ENCODE peak calls at places on chromosomes 16 and 17, in seven cellular contexts. One of them, this sample, is unnamed. For H3K9me3 and H3K36me3, the result is how much of the 10 kb centered on the place peaks cover.

GRCh38 chr16:6483634-6484033 is 849.0 kb upstream of the RBFOX1 start:
- DNase-seq in tibial artery: no peak
- DNase-seq in CD8-positive, alpha-beta T cell: no peak
- DNase-seq in esophagus muscularis mucosa: no peak
- DNase-seq in IMR-90: no peak
- DNase-seq in body of pancreas: no peak
- DNase-seq in neural progenitor cell: peak
- DNase-seq in this sample: no peak

GRCh38 chr16:62711797-62712196 is 675.6 kb upstream of the CDH8 start:
- DNase-seq in CD8-positive, alpha-beta T cell: no peak
- DNase-seq in IMR-90: no peak
- DNase-seq in tibial artery: no peak
- DNase-seq in neural progenitor cell: peak
- DNase-seq in esophagus muscularis mucosa: no peak
- DNase-seq in body of pancreas: no peak
- DNase-seq in this sample: no peak

GRCh38 chr17:64683791-64684190 is 21.7 kb upstream of the SMURF2 start:
- DNase-seq in neural progenitor cell: no peak
- DNase-seq in body of pancreas: no peak
- DNase-seq in CD8-positive, alpha-beta T cell: no peak
- DNase-seq in esophagus muscularis mucosa: no peak
- DNase-seq in IMR-90: peak
- DNase-seq in tibial artery: no peak
- DNase-seq in this sample: no peak

GRCh38 chr16:17318200-17318599 is 152.6 kb downstream of the XYLT1 start:
- DNase-seq in CD8-positive, alpha-beta T cell: no peak
- DNase-seq in tibial artery: peak
- DNase-seq in esophagus muscularis mucosa: no peak
- DNase-seq in IMR-90: peak
- DNase-seq in body of pancreas: peak
- DNase-seq in neural progenitor cell: no peak
- DNase-seq in this sample: no peak

GRCh38 chr17:56774650-56775049 is 59.1 kb downstream of the C17orf67 start:
- DNase-seq in CD8-positive, alpha-beta T cell: no peak
- DNase-seq in neural progenitor cell: no peak
- DNase-seq in tibial artery: no peak
- DNase-seq in esophagus muscularis mucosa: no peak
- DNase-seq in IMR-90: no peak
- DNase-seq in body of pancreas: no peak
- DNase-seq in this sample: no peak

GRCh38 chr17:1711804-1712203 is 1.6 kb upstream of the TLCD2 start:
- DNase-seq in neural progenitor cell: no peak
- DNase-seq in esophagus muscularis mucosa: no peak
- DNase-seq in IMR-90: no peak
- DNase-seq in tibial artery: no peak
- DNase-seq in body of pancreas: no peak
- DNase-seq in CD8-positive, alpha-beta T cell: no peak
- DNase-seq in this sample: no peak

GRCh38 chr17:49108318-49108717 is 24.3 kb upstream of the B4GALNT2 start:
- DNase-seq in esophagus muscularis mucosa: no peak
- DNase-seq in IMR-90: peak
- DNase-seq in neural progenitor cell: no peak
- DNase-seq in tibial artery: no peak
- DNase-seq in CD8-positive, alpha-beta T cell: no peak
- DNase-seq in body of pancreas: peak
- DNase-seq in this sample: no peak

GRCh38 chr17:2854662-2855061 is 58.4 kb downstream of the RAP1GAP2 start:
- DNase-seq in body of pancreas: peak
- DNase-seq in tibial artery: no peak
- DNase-seq in esophagus muscularis mucosa: no peak
- DNase-seq in IMR-90: no peak
- DNase-seq in neural progenitor cell: no peak
- DNase-seq in CD8-positive, alpha-beta T cell: no peak
- DNase-seq in this sample: no peak

GRCh38 chr16:59573528-59574271 is 839.6 kb upstream of the GOT2 start:
- DNase-seq in IMR-90: peak
- DNase-seq in CD8-positive, alpha-beta T cell: no peak
- DNase-seq in body of pancreas: no peak
- DNase-seq in tibial artery: no peak
- DNase-seq in esophagus muscularis mucosa: no peak
- DNase-seq in neural progenitor cell: no peak
- DNase-seq in this sample: no peak

GRCh38 chr17:75475144-75475835 is 18.9 kb downstream of the TMEM94 start:
- DNase-seq in CD8-positive, alpha-beta T cell: no peak
- DNase-seq in body of pancreas: no peak
- DNase-seq in neural progenitor cell: no peak
- DNase-seq in tibial artery: no peak
- DNase-seq in IMR-90: peak
- DNase-seq in esophagus muscularis mucosa: no peak
- DNase-seq in this sample: no peak

GRCh38 chr16:397135-397661 is at the start of gene NME4:
- DNase-seq in neural progenitor cell: peak
- DNase-seq in CD8-positive, alpha-beta T cell: no peak
- DNase-seq in body of pancreas: no peak
- DNase-seq in tibial artery: no peak
- DNase-seq in esophagus muscularis mucosa: no peak
- DNase-seq in IMR-90: no peak
- DNase-seq in this sample: no peak

GRCh38 chr17:38599398-38599856 is 6.3 kb downstream of the SRCIN1 start:
- DNase-seq in IMR-90: no peak
- DNase-seq in esophagus muscularis mucosa: no peak
- DNase-seq in tibial artery: no peak
- DNase-seq in CD8-positive, alpha-beta T cell: no peak
- DNase-seq in body of pancreas: no peak
- DNase-seq in neural progenitor cell: no peak
- DNase-seq in this sample: no peak

GRCh38 chr17:17569691-17570090 is 21.8 kb downstream of the PEMT start:
- DNase-seq in esophagus muscularis mucosa: no peak
- DNase-seq in neural progenitor cell: no peak
- DNase-seq in body of pancreas: peak
- DNase-seq in CD8-positive, alpha-beta T cell: no peak
- DNase-seq in IMR-90: no peak
- DNase-seq in tibial artery: no peak
- DNase-seq in this sample: no peak

GRCh38 chr16:15897834-15898254 is 9.4 kb upstream of the CEP20 start:
- DNase-seq in IMR-90: peak
- DNase-seq in neural progenitor cell: no peak
- DNase-seq in body of pancreas: no peak
- DNase-seq in tibial artery: no peak
- DNase-seq in esophagus muscularis mucosa: no peak
- DNase-seq in CD8-positive, alpha-beta T cell: no peak
- DNase-seq in this sample: no peak

GRCh38 chr17:37187262-37187661 is 188.5 kb upstream of the C17orf78 start:
- DNase-seq in IMR-90: peak
- DNase-seq in tibial artery: no peak
- DNase-seq in body of pancreas: no peak
- DNase-seq in neural progenitor cell: no peak
- DNase-seq in esophagus muscularis mucosa: no peak
- DNase-seq in CD8-positive, alpha-beta T cell: no peak
- DNase-seq in this sample: no peak

GRCh38 chr16:81630632-81631026 is 148.5 kb upstream of the PLCG2 start:
- DNase-seq in esophagus muscularis mucosa: no peak
- DNase-seq in CD8-positive, alpha-beta T cell: no peak
- DNase-seq in IMR-90: no peak
- DNase-seq in neural progenitor cell: peak
- DNase-seq in tibial artery: no peak
- DNase-seq in body of pancreas: no peak
- DNase-seq in this sample: no peak

GRCh38 chr17:81210868-81211267 is 11.9 kb downstream of the CEP131 start:
- DNase-seq in IMR-90: no peak
- DNase-seq in body of pancreas: no peak
- DNase-seq in esophagus muscularis mucosa: no peak
- DNase-seq in CD8-positive, alpha-beta T cell: no peak
- DNase-seq in tibial artery: no peak
- DNase-seq in neural progenitor cell: no peak
- DNase-seq in this sample: no peak

GRCh38 chr17:50355336-50355700 is 9.4 kb downstream of the XYLT2 start:
- DNase-seq in body of pancreas: no peak
- DNase-seq in neural progenitor cell: no peak
- DNase-seq in IMR-90: no peak
- DNase-seq in tibial artery: no peak
- DNase-seq in esophagus muscularis mucosa: no peak
- DNase-seq in CD8-positive, alpha-beta T cell: no peak
- DNase-seq in this sample: no peak

GRCh38 chr17:77165577-77165976 is 24.8 kb downstream of the SEC14L1 start:
- DNase-seq in neural progenitor cell: no peak
- DNase-seq in body of pancreas: no peak
- DNase-seq in CD8-positive, alpha-beta T cell: no peak
- DNase-seq in esophagus muscularis mucosa: no peak
- DNase-seq in tibial artery: no peak
- DNase-seq in IMR-90: no peak
- DNase-seq in this sample: no peak
- H3K9me3 ChIP-seq in neural progenitor cell: under half
- H3K9me3 ChIP-seq in body of pancreas: under half
- H3K9me3 ChIP-seq in CD8-positive, alpha-beta T cell: under half
- H3K9me3 ChIP-seq in esophagus muscularis mucosa: under half
- H3K9me3 ChIP-seq in tibial artery: under half
- H3K9me3 ChIP-seq in IMR-90: under half
- H3K9me3 ChIP-seq in this sample: under half

GRCh38 chr16:84048306-84048705 is 5.7 kb upstream of the SLC38A8 start:
- DNase-seq in tibial artery: no peak
- DNase-seq in neural progenitor cell: peak
- DNase-seq in body of pancreas: peak
- DNase-seq in CD8-positive, alpha-beta T cell: no peak
- DNase-seq in esophagus muscularis mucosa: no peak
- DNase-seq in IMR-90: no peak
- DNase-seq in this sample: no peak
- TF ChIP-seq CTCF in tibial artery: no peak
- TF ChIP-seq CTCF in neural progenitor cell: peak
- TF ChIP-seq CTCF in body of pancreas: peak
- TF ChIP-seq CTCF in CD8-positive, alpha-beta T cell: no peak
- TF ChIP-seq CTCF in esophagus muscularis mucosa: no peak
- TF ChIP-seq CTCF in IMR-90: no peak
- TF ChIP-seq CTCF in this sample: no peak

DNA sequence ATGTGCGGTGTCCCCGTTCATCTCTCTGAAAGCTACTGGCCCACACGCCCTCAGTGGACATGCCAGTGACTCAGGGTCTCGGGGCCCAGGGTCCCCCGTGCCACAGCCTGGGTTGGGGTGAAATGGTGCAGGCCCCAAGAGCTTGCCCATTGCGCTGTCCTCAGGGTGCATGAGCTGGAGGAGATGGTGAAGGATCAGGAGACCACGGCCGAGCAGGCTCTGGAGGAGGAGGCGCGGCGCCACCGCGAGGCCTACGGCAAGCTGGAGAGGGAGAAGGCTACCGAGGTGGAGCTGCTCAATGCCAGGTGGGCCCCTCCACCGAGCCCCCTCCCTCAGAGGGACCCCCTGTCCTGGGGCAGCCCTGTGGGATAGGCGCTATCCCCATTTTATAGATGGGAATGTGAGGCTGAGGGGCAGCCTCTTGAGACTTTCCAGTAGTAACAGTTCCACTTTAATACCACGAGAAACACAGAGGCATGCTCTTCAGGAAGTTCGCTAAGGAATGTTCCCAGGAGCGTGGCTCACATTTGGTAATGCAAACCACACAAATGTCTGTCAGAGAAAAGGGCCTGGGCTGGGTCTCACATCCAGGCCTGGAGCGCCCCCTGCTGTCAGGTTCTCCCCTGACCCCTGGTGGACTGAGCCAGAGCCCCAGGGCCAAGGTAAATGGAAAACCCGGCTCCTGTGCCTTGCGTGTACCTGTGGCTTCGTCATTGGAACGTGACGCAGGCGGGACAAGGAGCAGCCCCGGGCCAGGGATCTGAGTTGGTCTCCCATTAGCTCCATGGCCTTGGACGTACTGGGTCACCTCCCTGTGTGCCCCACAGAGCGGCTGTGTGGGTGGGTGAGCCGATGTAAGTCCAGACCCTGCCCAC is 133.7 kb downstream of the RAB11FIP4 start:
- DNase-seq in body of pancreas: peak
- DNase-seq in esophagus muscularis mucosa: peak
- DNase-seq in neural progenitor cell: peak
- DNase-seq in IMR-90: peak
- DNase-seq in CD8-positive, alpha-beta T cell: peak
- DNase-seq in tibial artery: peak
- DNase-seq in this sample: peak
- H3K36me3 ChIP-seq in body of pancreas: under half
- H3K36me3 ChIP-seq in esophagus muscularis mucosa: under half
- H3K36me3 ChIP-seq in neural progenitor cell: under half
- H3K36me3 ChIP-seq in IMR-90: under half
- H3K36me3 ChIP-seq in CD8-positive, alpha-beta T cell: half or more
- H3K36me3 ChIP-seq in tibial artery: under half
- H3K36me3 ChIP-seq in this sample: under half

GRCh38 chr16:35562471-35562870 is 2103.1 kb downstream of the TP53TG3F start:
- DNase-seq in CD8-positive, alpha-beta T cell: no peak
- DNase-seq in neural progenitor cell: no peak
- DNase-seq in IMR-90: no peak
- DNase-seq in esophagus muscularis mucosa: no peak
- DNase-seq in tibial artery: no peak
- DNase-seq in body of pancreas: no peak
- DNase-seq in this sample: no peak
- H3K9me3 ChIP-seq in CD8-positive, alpha-beta T cell: under half
- H3K9me3 ChIP-seq in neural progenitor cell: under half
- H3K9me3 ChIP-seq in IMR-90: under half
- H3K9me3 ChIP-seq in esophagus muscularis mucosa: under half
- H3K9me3 ChIP-seq in tibial artery: under half
- H3K9me3 ChIP-seq in body of pancreas: under half
- H3K9me3 ChIP-seq in this sample: under half

DNA sequence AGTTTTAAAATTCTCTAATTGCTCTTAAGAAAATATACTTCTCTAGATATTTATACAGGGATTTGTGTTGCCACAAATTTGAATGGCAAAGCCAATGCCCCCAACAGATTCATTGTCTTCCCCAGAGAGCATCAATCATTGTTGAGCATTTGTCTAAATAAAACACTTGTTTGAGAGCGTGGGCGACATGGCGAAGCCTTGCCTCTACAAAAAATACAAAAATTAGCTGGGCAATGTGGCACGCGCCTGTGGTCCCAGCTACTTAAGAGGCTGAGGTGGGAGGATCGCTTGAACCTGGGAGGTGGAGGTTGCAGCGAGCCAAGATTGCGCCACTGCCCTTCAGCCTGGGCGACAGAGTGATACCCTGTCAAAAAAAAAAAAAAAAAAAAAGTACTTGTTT is 13.4 kb upstream of the SRSF1 start:
- DNase-seq in IMR-90: no peak
- DNase-seq in esophagus muscularis mucosa: no peak
- DNase-seq in CD8-positive, alpha-beta T cell: no peak
- DNase-seq in tibial artery: no peak
- DNase-seq in neural progenitor cell: no peak
- DNase-seq in body of pancreas: no peak
- DNase-seq in this sample: no peak
- TF ChIP-seq CTCF in IMR-90: no peak
- TF ChIP-seq CTCF in esophagus muscularis mucosa: no peak
- TF ChIP-seq CTCF in CD8-positive, alpha-beta T cell: no peak
- TF ChIP-seq CTCF in tibial artery: no peak
- TF ChIP-seq CTCF in neural progenitor cell: no peak
- TF ChIP-seq CTCF in body of pancreas: no peak
- TF ChIP-seq CTCF in this sample: no peak

This sample was measured in lung.